ENCODE peak calls at places on chromosomes 5 and 9, in nine cellular contexts. Q is NB4; A is WTC11; C is choroid plexus epithelial cell; L is fibroblast of lung; I is endothelial cell; D is lung; F is pancreas; Z is CD8-positive, alpha-beta T cell. T is an unnamed sample.

GRCh38 chr9:13139641-13140171 is 139.8 kb downstream of the MPDZ start:
- DNase-seq in Q (no peak), A (no peak), C (peak), L (peak), I (no peak), D (no peak), F (no peak), Z (no peak), T (no peak)

GRCh38 chr9:135087489-135087791 is at the start of gene OLFM1:
- DNase-seq in Q (no peak), A (peak), C (peak), L (peak), I (peak), D (peak), F (peak), Z (no peak), T (peak)

GRCh38 chr9:70285981-70286616 is 27.3 kb downstream of the SMC5 start:
- DNase-seq in Q (no peak), A (no peak), C (no peak), L (no peak), I (no peak), D (no peak), F (no peak), Z (no peak), T (no peak)

GRCh38 chr5:52771343-52772039 is 16.2 kb upstream of the ITGA1 start:
- DNase-seq in Q (no peak), A (no peak), C (no peak), L (no peak), I (no peak), D (no peak), F (no peak), Z (no peak), T (no peak)

GRCh38 chr9:105405514-105406131 is 42.2 kb upstream of the FSD1L start:
- DNase-seq in Q (peak), A (no peak), C (peak), L (no peak), I (no peak), D (no peak), F (no peak), Z (peak), T (no peak)

GRCh38 chr5:148781771-148782170 is 44.6 kb upstream of the ADRB2 start:
- DNase-seq in Q (no peak), A (no peak), C (no peak), L (no peak), I (no peak), D (no peak), F (no peak), Z (no peak), T (no peak)

GRCh38 chr9:89361031-89361430 is 42.7 kb downstream of the SECISBP2 start:
- DNase-seq in Q (no peak), A (no peak), C (no peak), L (no peak), I (no peak), D (no peak), F (no peak), Z (no peak), T (no peak)

GRCh38 chr5:1343931-1344901 is 683 bp downstream of the CLPTM1L start:
- DNase-seq in Q (peak), A (peak), C (peak), L (peak), I (peak), D (no peak), F (no peak), Z (no peak), T (no peak)

GRCh38 chr5:175710361-175710760 is 52.5 kb downstream of the HRH2 start:
- DNase-seq in Q (no peak), A (peak), C (no peak), L (no peak), I (no peak), D (no peak), F (no peak), Z (no peak), T (no peak)

GRCh38 chr9:120839146-120839545 is 3.6 kb downstream of the PSMD5 start:
- DNase-seq in Q (no peak), A (no peak), C (peak), L (no peak), I (no peak), D (no peak), F (no peak), Z (no peak), T (no peak)

GRCh38 chr5:163525096-163525495 is 19.7 kb downstream of the MAT2B start:
- DNase-seq in Q (no peak), A (no peak), C (no peak), L (no peak), I (no peak), D (no peak), F (no peak), Z (no peak), T (no peak)

GRCh38 chr9:4298255-4299005 is 1.4 kb downstream of the GLIS3 start:
- DNase-seq in Q (peak), A (no peak), C (peak), L (no peak), I (peak), D (peak), F (peak), Z (no peak), T (no peak)

GRCh38 chr9:18324928-18325327 is 149.0 kb upstream of the ADAMTSL1 start:
- DNase-seq in Q (no peak), A (no peak), C (no peak), L (peak), I (no peak), D (no peak), F (no peak), Z (no peak), T (no peak)

GRCh38 chr9:114275246-114275994 is 47.5 kb upstream of the ORM1 start:
- DNase-seq in Q (no peak), A (peak), C (no peak), L (no peak), I (no peak), D (no peak), F (no peak), Z (no peak), T (peak)

GRCh38 chr5:177306674-177307543 is 3.3 kb downstream of the PRELID1 start:
- DNase-seq in Q (peak), A (no peak), C (peak), L (peak), I (no peak), D (no peak), F (peak), Z (no peak), T (no peak)

GRCh38 chr5:72206994-72207393 is 99.7 kb downstream of the MAP1B start:
- DNase-seq in Q (no peak), A (no peak), C (no peak), L (no peak), I (no peak), D (no peak), F (no peak), Z (no peak), T (no peak)

GRCh38 chr9:19876569-19877316 is 87.9 kb upstream of the SLC24A2 start:
- DNase-seq in Q (no peak), A (no peak), C (peak), L (no peak), I (no peak), D (no peak), F (no peak), Z (no peak), T (no peak)

GRCh38 chr5:152403058-152403457 is 2.0 kb downstream of the NMUR2 start:
- DNase-seq in Q (no peak), A (no peak), C (no peak), L (no peak), I (no peak), D (no peak), F (no peak), Z (no peak), T (no peak)

GRCh38 chr5:139124774-139125391 is 73.3 kb downstream of the SIL1 start:
- DNase-seq in Q (no peak), A (no peak), C (no peak), L (no peak), I (no peak), D (no peak), F (no peak), Z (no peak), T (no peak)

GRCh38 chr5:66904189-66904588 is 292.4 kb downstream of the CD180 start:
- DNase-seq in Q (no peak), A (no peak), C (no peak), L (no peak), I (no peak), D (no peak), F (no peak), Z (no peak), T (no peak)

GRCh38 chr9:87535817-87536539 is 38.3 kb downstream of the DAPK1 start:
- DNase-seq in Q (no peak), A (no peak), C (peak), L (no peak), I (no peak), D (no peak), F (no peak), Z (no peak), T (no peak)

DNA sequence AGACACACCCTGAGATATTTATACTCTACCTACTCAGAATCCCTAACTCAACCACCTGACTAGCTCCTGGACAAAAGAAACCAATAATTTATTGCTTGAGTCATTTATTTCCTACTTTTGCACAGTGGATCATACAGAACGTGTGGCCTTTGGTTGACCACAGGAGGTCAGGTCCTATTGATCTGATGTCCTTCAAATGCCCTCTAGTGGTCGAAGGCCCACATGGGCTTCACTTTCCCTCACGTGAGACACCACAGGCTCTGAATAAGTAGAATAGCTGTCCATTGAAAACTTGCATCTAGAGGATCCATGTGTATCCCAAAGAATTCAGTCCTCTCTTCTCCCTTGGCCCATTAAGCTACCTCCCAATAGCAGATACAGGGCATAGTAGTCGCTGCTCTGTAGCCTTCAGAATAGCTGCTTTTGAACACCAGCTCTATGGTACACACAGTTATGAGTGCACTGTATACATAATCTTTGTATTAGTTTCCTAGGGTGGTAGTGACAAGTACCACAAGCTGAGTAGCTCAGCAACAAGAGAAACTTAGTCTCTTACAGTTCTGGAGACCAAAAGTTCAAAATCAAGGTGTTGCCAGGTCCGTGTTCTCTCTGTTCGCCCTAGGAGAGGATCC is 177.6 kb upstream of the SMARCA2 start:
- DNase-seq in Q (peak), A (peak), C (peak), L (peak), I (peak), D (no peak), F (no peak), Z (no peak), T (no peak)
- TF ChIP-seq CTCF in Q (peak), A (peak), C (peak), L (peak), I (peak), D (no peak), F (peak), Z (no peak), T (peak)

GRCh38 chr5:109410389-109411174 is 808 bp upstream of the PJA2 start:
- DNase-seq in Q (peak), A (peak), C (peak), L (peak), I (peak), D (peak), F (peak), Z (peak), T (peak)

GRCh38 chr5:109411627-109412026 is 1.9 kb upstream of the PJA2 start:
- DNase-seq in Q (peak), A (no peak), C (peak), L (peak), I (no peak), D (no peak), F (no peak), Z (no peak), T (no peak)

GRCh38 chr5:109409061-109409843 is 522 bp downstream of the PJA2 start:
- DNase-seq in Q (peak), A (peak), C (peak), L (peak), I (peak), D (peak), F (peak), Z (peak), T (peak)

GRCh38 chr5:109411175-109411514 is 1.4 kb upstream of the PJA2 start:
- DNase-seq in Q (no peak), A (no peak), C (no peak), L (no peak), I (no peak), D (no peak), F (no peak), Z (no peak), T (no peak)

GRCh38 chr5:109409844-109410388 is at the start of gene PJA2:
- DNase-seq in Q (peak), A (peak), C (peak), L (peak), I (peak), D (peak), F (peak), Z (peak), T (peak)
- TF ChIP-seq CTCF in Q (no peak), A (no peak), C (peak), L (peak), I (peak), D (no peak), F (no peak), Z (peak), T (peak)

GRCh38 chr9:108813951-108814601 is 41.7 kb downstream of the ACTL7B start:
- DNase-seq in Q (peak), A (no peak), C (peak), L (peak), I (peak), D (no peak), F (no peak), Z (no peak), T (no peak)
- TF ChIP-seq CTCF in Q (peak), A (no peak), C (peak), L (peak), I (no peak), D (no peak), F (no peak), Z (no peak), T (peak)

DNA sequence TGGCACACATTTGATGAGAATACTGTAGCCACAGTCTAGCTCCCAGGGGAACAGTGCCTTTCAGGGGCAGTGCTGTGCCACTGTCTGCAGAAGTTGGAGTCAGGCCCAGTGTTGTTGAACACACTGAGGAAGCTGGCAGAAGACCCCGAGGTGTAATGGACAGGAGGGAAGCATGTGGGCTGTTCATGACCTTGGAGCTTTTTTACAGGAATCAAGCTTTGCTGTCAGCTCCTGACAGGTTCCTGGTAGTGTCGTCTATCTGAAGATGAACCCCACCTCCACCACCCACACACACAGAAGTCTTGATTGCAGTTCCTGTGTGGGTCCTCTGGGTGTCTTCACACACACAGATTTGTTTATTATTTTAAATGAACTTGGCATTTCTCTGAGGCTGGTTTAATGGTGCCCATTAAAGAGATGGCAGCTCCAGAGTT is 40.3 kb upstream of the TNFAIP8 start:
- DNase-seq in Q (peak), A (no peak), C (peak), L (peak), I (no peak), D (no peak), F (no peak), Z (no peak), T (no peak)
- TF ChIP-seq CTCF in Q (peak), A (no peak), C (peak), L (peak), I (no peak), D (peak), F (no peak), Z (peak), T (peak)

GRCh38 chr5:35617435-35618296 is at the start of gene SPEF2:
- DNase-seq in Q (peak), A (peak), C (peak), L (peak), I (peak), D (peak), F (peak), Z (peak), T (peak)
- TF ChIP-seq CTCF in Q (no peak), A (peak), C (peak), L (peak), I (peak), D (peak), F (peak), Z (peak), T (peak)

T was measured in type B pancreatic cell.